ENCODE peak calls at places on chromosomes 2 and 18, in four cellular contexts. Q is K562, O is A549, J is WTC11. B is an unnamed sample.

GRCh38 chr2:150282821-150283309 is 204.6 kb downstream of the RND3 start:
- DNase-seq in Q (no peak), O (no peak), J (no peak), B (no peak)

GRCh38 chr2:28895189-28895893 is 874 bp downstream of the WDR43 start:
- DNase-seq in Q (peak; percentile 72), O (peak; percentile 48), J (peak; percentile 27), B (peak; percentile 54)

GRCh38 chr18:75249672-75250470 is 39.3 kb downstream of the TSHZ1 start:
- DNase-seq in Q (no peak), O (no peak), J (no peak), B (no peak)

GRCh38 chr2:197360744-197361156 is 50.2 kb upstream of the ANKRD44 start:
- DNase-seq in Q (no peak), O (no peak), J (no peak), B (no peak)

GRCh38 chr2:102848366-102848839 is 86.6 kb downstream of the TMEM182 start:
- DNase-seq in Q (peak; percentile 42), O (peak; percentile 76), J (peak; percentile 90), B (peak; percentile 85)

GRCh38 chr2:99562516-99562915 is 72.7 kb upstream of the REV1 start:
- DNase-seq in Q (no peak), O (no peak), J (no peak), B (no peak)

GRCh38 chr18:7152485-7152884 is 34.9 kb upstream of the LAMA1 start:
- DNase-seq in Q (no peak), O (no peak), J (no peak), B (no peak)

GRCh38 chr2:107337209-107337898 is 451.4 kb upstream of the ST6GAL2 start:
- DNase-seq in Q (no peak), O (no peak), J (no peak), B (no peak)

GRCh38 chr2:43482974-43483373 is 112.9 kb downstream of the THADA start:
- DNase-seq in Q (no peak), O (peak; percentile 20), J (no peak), B (no peak)

GRCh38 chr2:223058952-223059716 is 7.1 kb downstream of the KCNE4 start:
- DNase-seq in Q (peak; percentile 81), O (peak; percentile 56), J (no peak), B (peak; percentile 27)

GRCh38 chr2:126658910-126659613 is 3.1 kb downstream of the GYPC start:
- DNase-seq in Q (peak; percentile 45), O (no peak), J (no peak), B (no peak)

GRCh38 chr2:1697601-1698000 is 46.7 kb downstream of the PXDN start:
- DNase-seq in Q (no peak), O (no peak), J (no peak), B (no peak)

GRCh38 chr2:40095003-40095402 is 315.9 kb upstream of the THUMPD2 start:
- DNase-seq in Q (no peak), O (peak; percentile 18), J (no peak), B (no peak)

GRCh38 chr2:33033524-33034150 is 86.9 kb downstream of the LTBP1 start:
- DNase-seq in Q (no peak), O (peak; percentile 69), J (no peak), B (no peak)

GRCh38 chr2:2898744-2899143 is 478.9 kb downstream of the EIPR1 start:
- DNase-seq in Q (no peak), O (no peak), J (no peak), B (no peak)
- TF ChIP-seq HMGXB4 in Q (no peak), O (no peak), J (no peak), B (no peak)

GRCh38 chr18:9094307-9095226 is 7.9 kb upstream of the NDUFV2 start:
- DNase-seq in Q (peak; percentile 42), O (peak; percentile 89), J (no peak), B (peak; percentile 92)
- TF ChIP-seq HMGXB4 in Q (no peak), O (no peak), J (no peak), B (no peak)

GRCh38 chr18:70338890-70339289 is 50.0 kb downstream of the SOCS6 start:
- DNase-seq in Q (no peak), O (no peak), J (no peak), B (no peak)
- TF ChIP-seq HMGXB4 in Q (no peak), O (no peak), J (no peak), B (no peak)

GRCh38 chr2:109143214-109144187 is 14.5 kb downstream of the SH3RF3 start:
- DNase-seq in Q (no peak), O (no peak), J (no peak), B (no peak)

GRCh38 chr2:109142416-109143210 is 13.6 kb downstream of the SH3RF3 start:
- DNase-seq in Q (no peak), O (no peak), J (no peak), B (no peak)

GRCh38 chr2:109141006-109141600 is 12.1 kb downstream of the SH3RF3 start:
- DNase-seq in Q (no peak), O (no peak), J (no peak), B (no peak)

GRCh38 chr2:109139844-109140396 is 10.9 kb downstream of the SH3RF3 start:
- DNase-seq in Q (no peak), O (no peak), J (no peak), B (no peak)

DNA sequence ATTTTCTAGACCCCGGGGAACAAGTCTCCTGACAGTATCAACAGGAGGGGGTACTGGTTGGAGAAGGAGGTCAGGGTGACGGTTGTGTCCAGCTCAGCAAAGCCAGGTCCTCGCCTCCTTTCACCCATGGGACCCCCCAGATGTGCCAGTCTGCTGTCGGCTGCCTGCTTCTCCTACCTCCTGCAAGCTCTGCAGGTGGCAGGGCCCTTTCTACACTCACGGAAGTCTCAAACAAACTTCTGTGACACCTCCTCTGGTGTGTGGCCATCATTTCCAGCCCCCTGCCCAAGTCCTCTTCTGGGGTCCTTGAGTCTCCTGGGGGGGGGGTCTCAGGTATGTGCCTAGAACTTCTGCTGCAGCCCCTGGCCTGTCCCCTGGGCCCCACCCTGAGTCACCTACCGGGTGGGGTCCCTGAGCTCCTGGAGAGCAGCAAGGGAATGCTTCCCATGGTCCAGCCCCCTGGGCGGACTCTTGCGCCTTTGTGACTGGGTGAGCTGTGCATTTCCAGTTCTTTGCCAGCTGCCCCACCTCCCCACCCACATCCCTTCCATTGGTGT is 12.8 kb downstream of the SH3RF3 start:
- DNase-seq in Q (no peak), O (no peak), J (no peak), B (no peak)
- TF ChIP-seq HMGXB4 in Q (no peak), O (no peak), J (no peak), B (no peak)

DNA sequence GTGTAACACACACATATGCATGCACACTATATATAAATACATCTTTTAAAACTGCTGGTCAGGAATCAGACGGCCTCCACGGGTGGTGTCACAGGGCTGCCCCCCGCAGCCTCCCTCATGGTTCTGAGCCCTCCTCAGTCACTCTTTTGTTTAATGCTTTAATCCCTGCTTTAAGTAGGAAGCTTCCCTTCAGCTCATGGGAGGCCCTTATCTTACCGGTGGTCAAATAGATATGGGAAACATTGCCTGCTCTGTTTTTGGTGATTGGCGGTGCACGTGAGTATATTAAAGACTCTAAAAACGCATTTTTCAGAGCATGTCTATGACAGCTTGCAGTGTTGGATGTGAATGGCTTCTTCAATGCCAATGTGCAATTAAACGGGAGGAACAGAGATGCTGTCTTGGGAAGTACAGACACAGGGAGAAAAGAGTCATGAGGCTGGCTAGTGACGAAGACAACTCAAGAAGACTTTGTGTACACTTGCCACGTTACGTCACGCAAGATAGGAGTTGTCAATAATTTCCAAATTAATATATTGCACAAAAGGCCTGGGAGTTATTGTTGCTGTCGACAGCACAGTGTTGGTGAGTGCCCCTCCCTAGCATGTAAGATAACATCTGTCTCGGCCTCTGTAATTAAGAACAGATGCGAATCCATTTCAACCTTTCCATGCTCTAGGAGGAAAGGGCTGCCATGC is 23.3 kb downstream of the GNLY start:
- DNase-seq in Q (no peak), O (no peak), J (no peak), B (no peak)
- TF ChIP-seq HMGXB4 in Q (no peak), O (no peak), J (no peak), B (no peak)

B was measured in HepG2.